ENCODE peak calls at places on chromosomes 16 and 17, in seven cellular contexts. A, N, O, G, L, Y and D are unnamed samples.

GRCh38 chr16:24309222-24309905 is 53.2 kb downstream of the CACNG3 start:
- DNase-seq in Y (peak; percentile 13), A (no peak), G (no peak), L (no peak), N (peak; percentile 36), O (no peak), D (peak; percentile 4)

GRCh38 chr17:6092182-6092922 is 22.2 kb downstream of the WSCD1 start:
- DNase-seq in N (no peak), A (no peak), G (no peak), L (no peak), Y (no peak), O (no peak), D (no peak)

GRCh38 chr16:27225536-27226360 is 22.4 kb downstream of the KDM8 start:
- DNase-seq in O (peak; percentile 93), Y (no peak), G (no peak), A (no peak), N (peak; percentile 53), L (no peak), D (no peak)

GRCh38 chr17:18248300-18248731 is 10.2 kb downstream of the FLII start:
- DNase-seq in A (peak; percentile 42), L (peak; percentile 79), Y (peak; percentile 72), G (peak; percentile 44), O (peak; percentile 78), N (peak; percentile 67), D (no peak)

GRCh38 chr16:46689492-46690280 is at the start of gene ORC6:
- DNase-seq in N (peak; percentile 98), L (peak; percentile 96), A (peak; percentile 37), O (peak; percentile 98), G (peak; percentile 89), Y (peak; percentile 98), D (peak; percentile 81)

GRCh38 chr17:31248986-31249385 is 48.1 kb downstream of the OMG start:
- DNase-seq in N (no peak), Y (no peak), L (peak; percentile 82), A (no peak), O (no peak), G (peak; percentile 21), D (no peak)

GRCh38 chr17:1643293-1643998 is 2.1 kb downstream of the SCARF1 start:
- DNase-seq in A (no peak), O (peak; percentile 88), N (peak; percentile 92), G (no peak), Y (peak; percentile 87), L (no peak), D (no peak)

GRCh38 chr16:55470533-55471371 is 8.2 kb upstream of the MMP2 start:
- DNase-seq in L (peak; percentile 77), O (no peak), N (peak; percentile 49), A (no peak), G (no peak), Y (no peak), D (no peak)

GRCh38 chr17:7486181-7486580 is 2.0 kb downstream of the POLR2A start:
- DNase-seq in A (no peak), O (no peak), L (peak; percentile 49), G (no peak), N (no peak), Y (peak; percentile 24), D (no peak)

GRCh38 chr17:71970312-71970711 is 150.5 kb upstream of the SOX9 start:
- DNase-seq in L (no peak), Y (no peak), N (no peak), A (no peak), G (no peak), O (no peak), D (peak; percentile 25)

GRCh38 chr16:72711823-72712222 is 336.1 kb downstream of the ZFHX3 start:
- DNase-seq in A (no peak), L (no peak), Y (no peak), G (no peak), N (no peak), O (no peak), D (no peak)
- H3K4me3 ChIP-seq in A (no peak overlapping the region), L (no peak overlapping the region), Y (no peak overlapping the region), G (no peak overlapping the region), N (no peak overlapping the region), O (no peak overlapping the region), D (no peak overlapping the region)

DNA sequence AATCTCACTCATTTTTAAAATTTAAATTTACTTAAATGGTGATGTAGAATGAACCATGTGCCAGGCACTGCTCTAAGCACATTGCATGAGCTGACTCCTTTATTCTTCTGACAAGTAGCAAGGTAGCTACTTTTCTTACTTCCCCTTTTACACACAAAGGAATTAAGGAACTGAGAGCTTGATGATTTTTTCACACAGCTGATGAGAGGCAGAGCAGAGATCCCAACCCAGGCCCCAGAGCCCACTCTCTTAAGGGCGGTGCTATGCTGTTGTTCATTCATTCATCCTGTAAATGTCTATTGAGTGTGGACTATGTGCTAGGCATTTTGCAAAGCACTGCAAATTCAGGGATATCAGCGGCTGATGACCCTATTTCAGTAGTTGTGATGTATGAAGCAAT is 17.9 kb downstream of the SEC14L5 start:
- DNase-seq in O (no peak), N (no peak), Y (no peak), L (no peak), G (no peak), A (no peak), D (no peak)
- H3K4me3 ChIP-seq in O (no peak overlapping the region), N (no peak overlapping the region), Y (no peak overlapping the region), L (no peak overlapping the region), G (no peak overlapping the region), A (no peak overlapping the region), D (no peak overlapping the region)

DNA sequence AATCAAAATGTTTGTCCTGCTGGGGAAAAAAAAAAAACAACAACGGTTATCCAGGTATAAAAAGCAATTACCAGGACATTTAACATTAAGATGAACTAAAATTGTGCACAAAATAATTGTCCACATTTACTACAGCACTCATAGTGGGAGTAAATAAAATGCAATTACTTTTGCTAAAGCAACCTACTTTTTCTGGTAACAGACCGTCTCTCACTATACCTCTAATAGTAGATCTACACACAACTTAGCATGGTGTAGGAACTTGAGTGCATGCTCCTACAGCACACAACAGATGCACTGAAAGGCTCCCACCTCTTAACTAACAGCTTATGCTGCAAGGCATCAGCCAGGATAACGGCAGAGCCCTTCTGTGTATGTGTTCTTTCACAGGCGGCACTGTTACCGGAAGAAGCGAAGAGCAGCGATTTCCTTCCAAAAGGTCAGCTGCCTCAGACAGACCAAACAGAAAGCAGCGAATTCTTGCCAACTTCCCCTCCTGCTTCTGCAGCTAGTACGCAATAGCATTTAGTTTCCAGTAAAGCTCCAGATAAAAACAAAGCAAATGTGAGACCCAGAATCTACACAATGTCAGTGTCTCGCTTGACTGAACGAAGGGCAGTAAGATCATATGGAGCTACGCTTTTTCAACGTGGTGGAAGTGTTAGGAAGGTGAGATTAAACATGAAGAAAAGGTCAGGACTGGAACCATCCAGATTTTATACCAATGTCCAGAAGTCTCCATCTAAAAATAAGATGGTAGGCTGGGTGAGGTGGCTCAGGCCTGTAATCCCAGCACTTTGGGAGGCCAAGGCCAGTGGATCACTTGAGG is 27.6 kb downstream of the STAT5B start:
- DNase-seq in L (peak; percentile 98), A (peak; percentile 38), N (peak; percentile 81), Y (peak; percentile 47), O (peak; percentile 68), G (peak; percentile 78), D (peak; percentile 65)
- H3K4me3 ChIP-seq in L (peak overlapping the region; percentile 53), A (no peak overlapping the region), N (peak overlapping the region; percentile 3), Y (no peak overlapping the region), O (no peak overlapping the region), G (peak overlapping the region; percentile 52), D (peak overlapping the region; percentile 4)

DNA sequence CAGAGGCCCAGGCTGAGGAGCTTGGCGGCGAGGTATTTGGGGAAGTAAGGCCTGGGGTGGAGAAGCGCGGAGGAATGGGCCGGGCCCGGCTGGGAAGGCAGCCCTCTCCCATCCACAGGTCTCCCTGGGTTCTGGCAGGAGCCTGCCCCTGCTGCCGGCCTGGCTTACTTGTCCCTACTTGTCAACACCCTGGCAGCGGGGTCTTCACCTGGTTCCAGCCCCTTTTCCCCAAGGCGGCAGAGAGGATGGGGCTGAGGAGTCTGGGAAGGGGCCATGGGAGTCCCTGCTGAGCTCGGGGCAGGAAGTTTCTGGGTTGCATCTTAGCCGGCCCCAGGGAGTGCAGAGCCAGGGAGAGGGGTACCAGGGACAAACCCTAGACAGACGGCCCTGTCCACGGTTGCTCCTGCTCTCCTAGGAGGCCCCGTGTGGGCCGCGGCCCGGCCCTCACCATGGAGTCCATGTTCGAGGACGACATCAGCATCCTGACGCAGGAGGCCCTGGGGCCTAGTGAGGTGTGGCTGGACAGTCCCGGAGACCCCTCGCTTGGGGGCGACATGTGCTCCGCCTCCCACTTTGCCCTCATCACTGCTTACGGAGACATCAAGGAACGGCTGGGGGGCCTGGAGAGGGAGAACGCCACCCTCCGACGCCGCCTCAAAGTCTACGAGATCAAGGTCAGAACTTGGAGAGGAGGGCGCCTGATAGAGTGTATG is 1.9 kb downstream of the TBKBP1 start:
- DNase-seq in L (peak; percentile 18), G (no peak), Y (no peak), A (no peak), O (no peak), N (no peak), D (no peak)
- H3K4me3 ChIP-seq in L (peak overlapping the region; percentile 72), G (peak overlapping the region; percentile 65), Y (peak overlapping the region; percentile 95), A (peak overlapping the region; percentile 63), O (no peak overlapping the region), N (peak overlapping the region; percentile 96), D (peak overlapping the region; percentile 69)

DNA sequence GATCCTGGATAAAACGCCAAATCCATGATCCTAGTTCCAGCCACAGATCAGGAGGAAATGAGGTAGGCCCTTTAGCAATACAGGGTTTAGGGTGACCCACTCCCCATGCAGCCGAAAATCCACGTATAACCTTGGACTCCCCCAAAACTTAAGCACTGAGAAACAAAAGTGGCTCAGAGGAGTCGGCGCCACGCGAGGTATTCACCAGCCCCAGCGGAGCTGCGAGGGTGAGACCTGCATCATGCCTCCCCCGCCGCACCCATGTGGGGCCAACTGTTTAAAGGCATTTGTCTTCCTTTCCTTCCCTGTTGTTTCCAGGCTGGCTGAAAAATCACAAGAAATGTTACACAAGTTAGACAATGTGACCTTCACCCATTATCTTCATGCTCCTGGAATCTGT is 98.3 kb upstream of the METRNL start:
- DNase-seq in A (no peak), Y (no peak), G (no peak), L (no peak), O (no peak), N (no peak), D (no peak)
- H3K4me3 ChIP-seq in A (no peak overlapping the region), Y (no peak overlapping the region), G (no peak overlapping the region), L (no peak overlapping the region), O (no peak overlapping the region), N (no peak overlapping the region), D (no peak overlapping the region)

GRCh38 chr16:17056666-17057065 is 414.1 kb downstream of the XYLT1 start:
- DNase-seq in G (no peak), A (no peak), N (no peak), O (no peak), L (no peak), Y (no peak), D (no peak)

GRCh38 chr16:17061326-17061725 is 409.4 kb downstream of the XYLT1 start:
- DNase-seq in G (no peak), A (no peak), L (no peak), O (no peak), Y (no peak), N (no peak), D (no peak)

GRCh38 chr16:17062676-17063075 is 408.1 kb downstream of the XYLT1 start:
- DNase-seq in Y (no peak), L (no peak), G (no peak), O (no peak), A (no peak), N (no peak), D (no peak)

GRCh38 chr16:17063156-17063555 is 407.6 kb downstream of the XYLT1 start:
- DNase-seq in N (no peak), Y (no peak), A (no peak), L (no peak), G (no peak), O (no peak), D (no peak)

GRCh38 chr16:17058471-17058870 is 412.3 kb downstream of the XYLT1 start:
- DNase-seq in Y (no peak), O (no peak), G (no peak), N (no peak), L (no peak), A (no peak), D (no peak)
- H3K4me3 ChIP-seq in Y (no peak overlapping the region), O (no peak overlapping the region), G (no peak overlapping the region), N (no peak overlapping the region), L (no peak overlapping the region), A (no peak overlapping the region), D (no peak overlapping the region)

GRCh38 chr17:21286771-21287702 is 2.5 kb downstream of the MAP2K3 start:
- DNase-seq in A (no peak), O (peak; percentile 95), N (peak; percentile 88), L (no peak), Y (no peak), G (no peak), D (no peak)
- H3K4me3 ChIP-seq in A (peak overlapping the region; percentile 93), O (peak overlapping the region; percentile 95), N (peak overlapping the region; percentile 82), L (peak overlapping the region; percentile 95), Y (no peak overlapping the region), G (peak overlapping the region; percentile 86), D (peak overlapping the region; percentile 92)